ENCODE peak calls at places on chromosomes 2 and 18, in eight cellular contexts. Q, H, I, B, S, M, A and E are unnamed samples.

GRCh38 chr2:178523596-178524134 is 43.4 kb downstream of the PLEKHA3 start:
- DNase-seq in Q (peak), H (no peak), I (peak), B (no peak), S (no peak), M (no peak), A (no peak), E (no peak)

GRCh38 chr18:3664563-3665178 is 214.7 kb downstream of the TGIF1 start:
- DNase-seq in Q (no peak), H (no peak), I (no peak), B (peak), S (no peak), M (no peak), A (no peak), E (no peak)

GRCh38 chr2:12824304-12824761 is 107.6 kb downstream of the TRIB2 start:
- DNase-seq in Q (no peak), H (peak), I (peak), B (no peak), S (peak), M (no peak), A (no peak), E (peak)

GRCh38 chr2:153163055-153163454 is 315.5 kb downstream of the RPRM start:
- DNase-seq in Q (peak), H (peak), I (no peak), B (peak), S (no peak), M (no peak), A (peak), E (no peak)

GRCh38 chr2:144389151-144389929 is 130.6 kb downstream of the ZEB2 start:
- DNase-seq in Q (no peak), H (no peak), I (no peak), B (no peak), S (no peak), M (no peak), A (peak), E (peak)

GRCh38 chr18:48866028-48866733 is 84.6 kb downstream of the SMAD7 start:
- DNase-seq in Q (no peak), H (peak), I (peak), B (no peak), S (peak), M (no peak), A (no peak), E (peak)

GRCh38 chr2:72835403-72835802 is 9.6 kb upstream of the EXOC6B start:
- DNase-seq in Q (no peak), H (no peak), I (no peak), B (no peak), S (no peak), M (no peak), A (no peak), E (no peak)

GRCh38 chr2:152822669-152823068 is 104.2 kb downstream of the ARL6IP6 start:
- DNase-seq in Q (no peak), H (no peak), I (no peak), B (no peak), S (no peak), M (no peak), A (no peak), E (no peak)

GRCh38 chr2:189411860-189412259 is 29.4 kb upstream of the WDR75 start:
- DNase-seq in Q (no peak), H (no peak), I (peak), B (no peak), S (no peak), M (no peak), A (no peak), E (no peak)

GRCh38 chr2:3628241-3628679 is 29.7 kb upstream of the ALLC start:
- DNase-seq in Q (no peak), H (no peak), I (no peak), B (no peak), S (no peak), M (peak), A (no peak), E (peak)

DNA sequence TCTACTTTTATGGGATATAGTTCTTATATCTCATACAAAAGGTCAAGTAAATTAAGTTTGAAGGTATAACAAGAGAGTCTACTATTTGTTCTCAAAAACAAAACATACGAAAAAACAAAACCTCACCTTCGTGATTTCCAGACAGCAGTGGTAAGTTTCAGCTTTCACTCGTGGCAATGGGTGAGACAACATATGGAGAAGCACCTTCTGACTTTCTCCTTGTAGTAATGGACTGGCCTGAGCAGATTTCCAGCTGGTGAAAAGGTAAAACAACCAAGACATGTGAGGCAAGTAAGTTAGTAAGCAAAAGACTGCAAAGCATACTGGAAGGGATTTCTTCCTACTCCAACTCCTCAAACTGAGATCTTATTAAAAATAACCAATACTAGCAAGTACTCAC is 39.6 kb downstream of the RTTN start:
- DNase-seq in Q (no peak), H (no peak), I (no peak), B (no peak), S (no peak), M (no peak), A (no peak), E (no peak)
- H3K4me3 ChIP-seq in Q (no peak), H (no peak), I (no peak), B (no peak), S (no peak), M (no peak), A (no peak), E (no peak)

GRCh38 chr2:97945791-97946190 is 50.0 kb downstream of the TMEM131 start:
- DNase-seq in Q (no peak), H (no peak), I (no peak), B (no peak), S (no peak), M (no peak), A (no peak), E (no peak)

GRCh38 chr2:97951155-97951670 is 44.5 kb downstream of the TMEM131 start:
- DNase-seq in Q (no peak), H (no peak), I (peak), B (no peak), S (no peak), M (no peak), A (no peak), E (no peak)

GRCh38 chr2:97952357-97952756 is 43.4 kb downstream of the TMEM131 start:
- DNase-seq in Q (no peak), H (no peak), I (no peak), B (no peak), S (no peak), M (no peak), A (no peak), E (no peak)

GRCh38 chr2:97953867-97954266 is 41.9 kb downstream of the TMEM131 start:
- DNase-seq in Q (no peak), H (no peak), I (no peak), B (no peak), S (no peak), M (no peak), A (no peak), E (no peak)

DNA sequence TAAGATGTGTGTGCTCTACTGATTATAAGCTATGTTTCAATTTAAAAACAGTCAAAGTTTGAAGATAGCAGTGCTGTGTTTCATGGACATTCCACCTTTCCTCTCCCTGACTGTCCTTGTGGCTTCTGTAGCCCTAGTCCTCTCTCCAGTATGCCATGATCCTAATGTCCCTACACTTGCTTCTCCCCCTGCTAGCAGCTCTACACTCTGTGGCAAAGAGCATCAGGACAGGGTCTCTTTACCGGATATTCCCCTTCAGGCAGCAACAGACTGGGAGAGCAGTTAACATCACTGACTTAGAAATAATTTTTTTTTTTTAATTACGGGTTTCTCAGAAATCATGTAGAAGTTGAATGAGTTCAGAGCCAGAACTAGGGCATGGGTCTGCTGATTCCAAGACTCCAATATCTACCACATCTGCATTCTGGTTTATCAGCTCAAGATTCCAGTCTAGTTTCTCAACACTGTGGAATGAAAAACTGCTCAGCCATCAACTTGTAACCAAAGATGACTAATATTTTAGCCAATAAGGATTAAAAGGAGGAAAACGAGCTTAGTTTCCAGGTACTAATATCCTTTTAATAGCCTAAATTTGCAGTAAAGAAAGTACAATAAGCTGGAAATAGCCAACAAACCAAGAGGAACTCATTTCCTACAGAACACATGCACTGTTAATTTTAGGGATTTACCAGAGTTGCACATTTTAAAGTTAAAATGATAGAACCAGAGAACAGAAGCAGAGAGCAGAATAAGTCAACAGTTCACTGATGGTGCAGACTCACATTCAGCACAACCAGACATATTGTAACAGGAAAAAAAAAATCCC is 45.2 kb downstream of the TMEM131 start:
- DNase-seq in Q (no peak), H (no peak), I (peak), B (no peak), S (no peak), M (no peak), A (no peak), E (no peak)
- H3K4me3 ChIP-seq in Q (no peak), H (no peak), I (no peak), B (no peak), S (no peak), M (no peak), A (no peak), E (no peak)

GRCh38 chr2:197377670-197378069 is 57.2 kb downstream of the SF3B1 start:
- DNase-seq in Q (no peak), H (no peak), I (no peak), B (no peak), S (no peak), M (no peak), A (no peak), E (no peak)

GRCh38 chr2:197372582-197372981 is 62.0 kb upstream of the ANKRD44 start:
- DNase-seq in Q (no peak), H (no peak), I (peak), B (no peak), S (no peak), M (no peak), A (no peak), E (no peak)

GRCh38 chr2:197383825-197384224 is 51.0 kb downstream of the SF3B1 start:
- DNase-seq in Q (no peak), H (no peak), I (no peak), B (peak), S (no peak), M (no peak), A (no peak), E (no peak)

DNA sequence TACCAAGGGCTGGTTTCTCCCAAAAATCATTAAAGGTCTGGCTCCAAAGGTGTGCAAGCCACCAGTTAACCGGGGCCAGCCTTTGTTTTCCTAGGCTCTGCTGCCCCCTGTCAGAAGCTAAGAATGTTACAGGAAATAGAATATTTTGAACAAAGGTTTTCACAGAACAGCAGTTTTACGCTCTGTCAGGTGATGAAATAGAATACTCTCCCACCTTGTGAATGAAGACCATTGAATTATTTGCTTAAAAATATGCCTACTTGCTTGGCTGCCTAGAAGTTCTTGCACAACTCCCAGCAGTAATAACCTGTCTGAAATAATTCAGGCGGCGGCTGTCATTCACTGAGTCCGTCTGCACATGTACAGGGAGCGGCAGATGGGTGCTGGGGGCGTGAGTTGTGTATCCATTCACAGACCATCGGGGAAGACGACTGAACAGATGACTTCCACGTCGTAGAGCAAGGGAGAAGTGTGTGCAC is 56.3 kb downstream of the SF3B1 start:
- DNase-seq in Q (peak), H (peak), I (peak), B (peak), S (no peak), M (no peak), A (peak), E (no peak)
- H3K4me3 ChIP-seq in Q (no peak), H (no peak), I (no peak), B (no peak), S (no peak), M (peak), A (no peak), E (no peak)

GRCh38 chr2:15766911-15767597 is 173.3 kb upstream of the MYCN start:
- DNase-seq in Q (no peak), H (no peak), I (no peak), B (no peak), S (no peak), M (no peak), A (no peak), E (no peak)
- H3K4me3 ChIP-seq in Q (no peak), H (no peak), I (no peak), B (no peak), S (no peak), M (no peak), A (no peak), E (no peak)

DNA sequence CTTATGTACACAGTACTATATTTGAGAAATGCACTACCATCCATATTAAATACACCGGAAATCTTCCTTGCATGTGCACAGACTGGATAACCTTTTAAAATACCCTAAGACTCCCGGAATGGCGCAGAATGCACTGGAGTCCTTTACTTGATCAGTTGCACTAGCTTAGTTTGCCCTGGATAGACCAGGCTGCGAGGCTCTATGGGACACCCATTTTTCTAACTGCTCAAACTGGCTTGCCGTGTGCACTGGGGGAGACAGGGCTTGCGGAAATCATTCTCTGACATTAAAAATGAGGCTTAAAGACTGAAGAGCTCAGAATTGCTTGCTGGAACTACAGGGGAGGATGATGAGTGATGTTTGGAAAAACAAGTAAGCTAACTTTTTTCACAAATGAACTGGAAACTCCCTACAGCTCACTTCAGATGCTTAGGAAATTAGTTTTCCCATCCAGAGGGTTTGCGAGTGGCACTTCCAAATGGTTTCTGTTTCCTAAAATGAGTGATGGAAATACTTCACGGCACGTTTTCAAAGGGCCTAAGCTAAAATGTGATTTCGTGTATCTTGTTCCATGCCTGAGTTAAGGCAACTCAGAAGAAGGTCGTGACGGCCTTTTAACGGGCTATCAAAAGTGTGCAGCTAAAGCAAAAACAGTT is 2.7 kb downstream of the NCK2 start:
- DNase-seq in Q (no peak), H (no peak), I (peak), B (no peak), S (no peak), M (no peak), A (no peak), E (no peak)
- H3K4me3 ChIP-seq in Q (no peak), H (no peak), I (no peak), B (no peak), S (peak), M (no peak), A (no peak), E (peak)

DNA sequence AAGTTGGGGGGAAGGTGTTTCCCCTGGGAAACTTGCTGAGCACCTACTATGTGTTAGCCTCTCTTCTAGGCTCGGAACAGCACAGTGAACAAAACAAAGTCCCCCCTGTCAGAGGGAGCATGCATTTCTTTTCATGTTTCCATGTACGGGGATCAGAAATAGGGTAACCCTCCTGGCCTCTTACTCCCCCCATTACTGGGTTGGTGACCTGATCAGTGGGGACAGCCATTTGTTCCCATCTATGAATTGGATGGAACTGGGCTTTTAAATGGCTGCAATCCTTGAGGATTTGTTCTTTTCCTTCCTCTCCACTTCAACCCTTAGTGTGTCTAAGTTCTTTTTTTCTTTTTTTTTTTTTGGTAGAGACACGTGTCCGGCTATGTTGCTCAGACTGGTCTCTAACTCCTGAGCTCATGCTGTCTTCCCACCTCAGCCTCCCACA is 13.7 kb downstream of the NCL start:
- DNase-seq in Q (no peak), H (no peak), I (no peak), B (no peak), S (no peak), M (no peak), A (no peak), E (no peak)
- H3K4me3 ChIP-seq in Q (no peak), H (no peak), I (no peak), B (no peak), S (no peak), M (no peak), A (no peak), E (no peak)